ENCODE peak calls at places on chromosomes 6 and 20, in ten cellular contexts. G, T, W, U, S, I, J, Q, D and A are unnamed samples.

GRCh38 chr20:35363190-35363589 is 48.6 kb downstream of the UQCC1 start:
- DNase-seq in U (no peak), D (no peak), S (no peak), I (no peak), J (no peak), T (no peak), W (no peak), G (no peak), Q (no peak), A (no peak)

GRCh38 chr6:34928220-34928619 is 39.2 kb downstream of the ANKS1A start:
- DNase-seq in Q (no peak), S (peak), G (no peak), T (no peak), I (no peak), W (no peak), J (no peak), D (no peak), U (no peak), A (no peak)

GRCh38 chr6:151052021-151052646 is 186.6 kb downstream of the MTHFD1L start:
- DNase-seq in T (no peak), I (no peak), W (no peak), D (no peak), U (no peak), G (peak), Q (no peak), J (no peak), S (no peak), A (no peak)

GRCh38 chr20:55650609-55651228 is 354.6 kb downstream of the CBLN4 start:
- DNase-seq in S (no peak), T (no peak), G (no peak), I (no peak), W (no peak), U (no peak), Q (no peak), D (no peak), J (no peak), A (no peak)

GRCh38 chr6:170096191-170096802 is 194.6 kb downstream of the DLL1 start:
- DNase-seq in D (no peak), Q (no peak), W (no peak), U (no peak), J (no peak), G (no peak), I (no peak), T (no peak), S (no peak), A (no peak)

GRCh38 chr20:59515013-59515905 is 89.1 kb upstream of the PHACTR3 start:
- DNase-seq in I (peak), D (peak), J (peak), Q (peak), S (peak), U (peak), G (peak), W (peak), T (peak), A (no peak)

GRCh38 chr6:116106146-116106545 is 5.5 kb downstream of the NT5DC1 start:
- DNase-seq in J (no peak), I (no peak), T (no peak), S (no peak), U (peak), W (no peak), D (no peak), Q (no peak), G (no peak), A (no peak)

GRCh38 chr6:109343518-109343917 is 38.7 kb downstream of the CD164 start:
- DNase-seq in S (no peak), D (no peak), J (no peak), U (no peak), G (no peak), W (no peak), I (no peak), T (no peak), Q (no peak), A (no peak)

GRCh38 chr6:108689279-108690161 is 128.8 kb downstream of the FOXO3 start:
- DNase-seq in S (no peak), I (no peak), G (peak), T (no peak), Q (peak), U (peak), J (peak), D (peak), W (peak), A (no peak)

GRCh38 chr20:31559704-31560093 is 45.4 kb upstream of the ID1 start:
- DNase-seq in D (no peak), S (no peak), T (no peak), G (no peak), W (no peak), I (no peak), J (no peak), Q (no peak), U (no peak), A (no peak)

GRCh38 chr20:10982692-10983091 is 308.9 kb upstream of the JAG1 start:
- DNase-seq in S (peak), I (no peak), G (peak), W (no peak), Q (no peak), U (peak), J (peak), D (peak), T (no peak), A (no peak)

GRCh38 chr6:36608788-36609563 is 14.8 kb downstream of the SRSF3 start:
- DNase-seq in U (no peak), T (no peak), G (no peak), I (no peak), Q (no peak), S (no peak), D (no peak), J (no peak), W (no peak), A (no peak)

GRCh38 chr20:1526896-1527295 is 30.6 kb downstream of the SIRPD start:
- DNase-seq in G (peak), I (no peak), W (no peak), J (no peak), T (no peak), Q (no peak), U (no peak), S (no peak), D (no peak), A (no peak)

GRCh38 chr20:25024171-25024570 is 31.6 kb upstream of the APMAP start:
- DNase-seq in G (no peak), Q (no peak), U (no peak), J (peak), W (no peak), D (no peak), S (no peak), I (no peak), T (no peak), A (no peak)

GRCh38 chr6:52330470-52330869 is 31.5 kb upstream of the PAQR8 start:
- DNase-seq in S (no peak), Q (no peak), I (no peak), G (no peak), U (no peak), T (no peak), J (no peak), D (peak), W (no peak), A (no peak)

GRCh38 chr6:22368794-22369193 is 72.0 kb upstream of the PRL start:
- DNase-seq in J (no peak), S (no peak), G (no peak), I (no peak), U (peak), W (no peak), T (no peak), D (no peak), Q (no peak), A (no peak)

GRCh38 chr20:41151134-41151869 is 14.0 kb downstream of the PLCG1 start:
- DNase-seq in Q (no peak), I (no peak), T (no peak), W (no peak), J (no peak), U (no peak), D (no peak), S (no peak), G (no peak), A (no peak)

GRCh38 chr6:91653324-91653723 is 1066.5 kb upstream of the MAP3K7 start:
- DNase-seq in S (no peak), W (no peak), G (no peak), Q (no peak), U (no peak), J (no peak), D (no peak), T (no peak), I (no peak), A (no peak)

GRCh38 chr6:25655746-25656145 is 3.7 kb downstream of the SCGN start:
- DNase-seq in J (no peak), D (no peak), S (no peak), Q (no peak), I (no peak), G (peak), T (no peak), W (no peak), U (no peak), A (no peak)

GRCh38 chr20:37501940-37502339 is 19.1 kb upstream of the NNAT start:
- DNase-seq in U (no peak), S (no peak), J (no peak), W (no peak), I (no peak), D (no peak), G (peak), T (no peak), Q (no peak), A (no peak)

GRCh38 chr6:52016918-52017748 is 70.3 kb downstream of the PKHD1 start:
- DNase-seq in D (no peak), J (no peak), U (no peak), T (no peak), S (no peak), W (no peak), I (no peak), Q (no peak), G (no peak), A (no peak)

GRCh38 chr6:49072146-49072545 is 390.9 kb downstream of the MMUT start:
- DNase-seq in G (no peak), Q (no peak), U (no peak), I (no peak), S (no peak), T (no peak), D (no peak), J (no peak), W (no peak), A (no peak)

GRCh38 chr6:157668690-157669089 is 154.4 kb upstream of the SNX9 start:
- DNase-seq in T (no peak), J (no peak), Q (no peak), I (no peak), D (no peak), W (no peak), S (no peak), U (no peak), G (no peak), A (no peak)

GRCh38 chr20:43568706-43569105 is 9.9 kb downstream of the SGK2 start:
- DNase-seq in T (no peak), D (no peak), S (no peak), U (no peak), I (no peak), J (no peak), G (no peak), Q (no peak), W (no peak), A (no peak)

GRCh38 chr6:70166088-70166958 is 136.6 kb downstream of the COL9A1 start:
- DNase-seq in G (peak), S (peak), W (peak), I (peak), Q (peak), D (peak), U (peak), J (peak), T (peak), A (no peak)

GRCh38 chr20:47284373-47284772 is 72.1 kb downstream of the ZMYND8 start:
- DNase-seq in I (no peak), T (no peak), G (no peak), U (no peak), Q (no peak), S (no peak), W (no peak), D (no peak), J (no peak), A (no peak)

GRCh38 chr6:29516108-29516507 is 28.4 kb upstream of the MAS1L start:
- DNase-seq in U (peak), S (no peak), W (no peak), I (peak), D (no peak), J (no peak), Q (no peak), G (peak), T (no peak), A (no peak)

GRCh38 chr6:46719099-46719498 is 16.1 kb downstream of the PLA2G7 start:
- DNase-seq in G (peak), U (no peak), W (no peak), J (no peak), Q (no peak), D (peak), S (no peak), T (no peak), I (no peak), A (no peak)

GRCh38 chr6:43269273-43270007 is 26.2 kb downstream of the TTBK1 start:
- DNase-seq in S (no peak), I (peak), U (peak), J (no peak), T (peak), G (no peak), Q (peak), D (no peak), W (no peak), A (no peak)

GRCh38 chr6:20876016-20876415 is 341.8 kb downstream of the CDKAL1 start:
- DNase-seq in I (no peak), D (no peak), S (no peak), J (no peak), W (no peak), Q (no peak), G (peak), U (peak), T (no peak), A (no peak)

GRCh38 chr6:32852018-32852843 is 1.3 kb downstream of the TAP1 start:
- DNase-seq in Q (no peak), I (peak), T (no peak), U (peak), G (peak), D (no peak), W (no peak), J (peak), S (no peak), A (no peak)

GRCh38 chr6:90676516-90676915 is 89.6 kb upstream of the MAP3K7 start:
- DNase-seq in T (no peak), J (no peak), Q (no peak), G (no peak), U (no peak), D (no peak), S (peak), W (no peak), I (no peak), A (no peak)

GRCh38 chr6:132382630-132383175 is 18.6 kb downstream of the MOXD1 start:
- DNase-seq in U (no peak), G (no peak), Q (no peak), D (no peak), S (no peak), W (no peak), I (no peak), J (no peak), T (no peak), A (no peak)

GRCh38 chr6:9896806-9897205 is 518.1 kb downstream of the TFAP2A start:
- DNase-seq in G (no peak), W (no peak), I (no peak), S (no peak), U (peak), Q (no peak), T (no peak), D (no peak), J (no peak), A (no peak)

GRCh38 chr20:9068896-9069663 is at the start of gene PLCB4:
- DNase-seq in I (no peak), J (peak), G (peak), S (no peak), U (peak), T (no peak), W (peak), Q (peak), D (peak), A (no peak)

GRCh38 chr6:155117266-155117665 is 122.2 kb downstream of the TIAM2 start:
- DNase-seq in W (no peak), T (no peak), D (no peak), U (peak), J (no peak), G (peak), S (no peak), Q (no peak), I (no peak), A (no peak)